ENCODE peak calls at places on chromosomes 3 and 15, in seven cellular contexts. N, W, L, Y, J, P and F are unnamed samples.
A peak's percentile ranks its signal among the peaks of the same experiment; 100 is the strongest.

GRCh38 chr3:19931180-19931692 is 2.8 kb downstream of the EFHB start:
- DNase-seq in W (peak; percentile 29), P (no peak), Y (no peak), N (no peak), L (no peak), J (no peak), F (no peak)

GRCh38 chr3:98343647-98344507 is 9.8 kb upstream of the OR5K4 start:
- DNase-seq in L (peak; percentile 60), W (peak; percentile 55), N (no peak), J (no peak), Y (peak; percentile 35), P (no peak), F (peak; percentile 17)

GRCh38 chr3:29649815-29650547 is 369.1 kb downstream of the RBMS3 start:
- DNase-seq in Y (peak; percentile 55), J (no peak), W (no peak), L (no peak), N (no peak), P (no peak), F (no peak)

GRCh38 chr3:81395739-81396138 is 365.7 kb downstream of the GBE1 start:
- DNase-seq in Y (no peak), P (no peak), W (no peak), L (no peak), N (no peak), J (no peak), F (no peak)

GRCh38 chr3:42831321-42831713 is 22.1 kb downstream of the ACKR2 start:
- DNase-seq in P (peak; percentile 76), J (peak; percentile 74), Y (peak; percentile 54), N (no peak), W (peak; percentile 56), L (peak; percentile 74), F (peak; percentile 24)

GRCh38 chr3:194129581-194130133 is 6.3 kb upstream of the HES1 start:
- DNase-seq in W (no peak), P (no peak), N (no peak), J (no peak), Y (peak; percentile 84), L (no peak), F (no peak)

GRCh38 chr15:58539548-58539947 is 107.8 kb downstream of the LIPC start:
- DNase-seq in Y (no peak), L (no peak), W (no peak), J (no peak), P (peak; percentile 34), N (no peak), F (no peak)

GRCh38 chr3:73674280-73674679 is 49.5 kb upstream of the PDZRN3 start:
- DNase-seq in L (no peak), Y (no peak), W (no peak), P (no peak), N (no peak), J (no peak), F (no peak)

GRCh38 chr3:142709207-142709606 is 14.6 kb upstream of the TRPC1 start:
- DNase-seq in W (no peak), J (no peak), Y (no peak), L (no peak), P (no peak), N (no peak), F (no peak)

GRCh38 chr3:21839592-21839991 is 88.6 kb upstream of the ZNF385D start:
- DNase-seq in W (peak; percentile 42), L (peak; percentile 0), Y (peak; percentile 55), J (no peak), N (peak; percentile 92), P (no peak), F (peak; percentile 41)

GRCh38 chr15:31801152-31801551 is 229.2 kb upstream of the CHRNA7 start:
- DNase-seq in W (no peak), J (peak; percentile 75), L (no peak), P (no peak), N (no peak), Y (no peak), F (no peak)

GRCh38 chr3:9883676-9884554 is 3.9 kb upstream of the CIDEC start:
- DNase-seq in P (no peak), J (no peak), Y (peak; percentile 84), N (peak; percentile 37), L (no peak), W (no peak), F (no peak)
- H3K4me3 ChIP-seq in P (no peak overlapping the region), J (no peak overlapping the region), Y (no peak overlapping the region), N (no peak overlapping the region), L (no peak overlapping the region), W (no peak overlapping the region), F (no peak overlapping the region)

GRCh38 chr3:102745881-102746280 is 311.1 kb downstream of the ZPLD1 start:
- DNase-seq in Y (no peak), N (no peak), W (no peak), P (no peak), L (no peak), J (no peak), F (no peak)
- TF ChIP-seq CTCF in Y (no peak), N (peak; percentile 19), W (no peak), P (no peak), L (peak; percentile 37), J (peak; percentile 22), F (no peak)

GRCh38 chr15:88645171-88646087 is 6.6 kb downstream of the ISG20 start:
- DNase-seq in P (no peak), N (no peak), J (no peak), L (peak; percentile 76), Y (no peak), W (no peak), F (no peak)

GRCh38 chr15:88637841-88638625 is 783 bp upstream of the ISG20 start:
- DNase-seq in Y (no peak), W (no peak), L (peak; percentile 35), N (no peak), J (no peak), P (no peak), F (no peak)

GRCh38 chr15:88644741-88645140 is 5.9 kb downstream of the ISG20 start:
- DNase-seq in N (no peak), Y (no peak), P (no peak), W (no peak), J (no peak), L (peak; percentile 40), F (no peak)

GRCh38 chr15:88638626-88639372 is at the start of gene ISG20:
- DNase-seq in Y (peak; percentile 99), N (peak; percentile 87), L (peak; percentile 97), J (peak; percentile 92), W (peak; percentile 99), P (peak; percentile 97), F (peak; percentile 85)

GRCh38 chr15:88641959-88642452 is 3.2 kb downstream of the ISG20 start:
- DNase-seq in W (no peak), J (no peak), N (no peak), L (peak; percentile 57), Y (no peak), P (no peak), F (no peak)
- H3K4me3 ChIP-seq in W (no peak overlapping the region), J (no peak overlapping the region), N (no peak overlapping the region), L (peak overlapping the region; percentile 81), Y (no peak overlapping the region), P (no peak overlapping the region), F (no peak overlapping the region)

GRCh38 chr3:27484002-27484844 is at the start of gene SLC4A7:
- DNase-seq in L (peak; percentile 96), J (peak; percentile 99), P (peak; percentile 99), N (peak; percentile 81), Y (peak; percentile 96), W (peak; percentile 96), F (peak; percentile 75)
- TF ChIP-seq CTCF in L (no peak), J (peak; percentile 11), P (no peak), N (no peak), Y (no peak), W (no peak), F (no peak)

GRCh38 chr3:61565569-61565968 is 4.2 kb downstream of the PTPRG start:
- DNase-seq in J (no peak), Y (no peak), P (no peak), W (no peak), N (no peak), L (no peak), F (no peak)

GRCh38 chr3:61564405-61565059 is 3.2 kb downstream of the PTPRG start:
- DNase-seq in L (no peak), Y (peak; percentile 76), J (peak; percentile 91), W (no peak), P (peak; percentile 90), N (no peak), F (peak; percentile 20)

GRCh38 chr3:61562810-61563613 is 1.6 kb downstream of the PTPRG start:
- DNase-seq in J (peak; percentile 65), N (no peak), L (no peak), P (peak; percentile 71), W (peak; percentile 38), Y (no peak), F (no peak)

GRCh38 chr3:61562042-61562809 is 855 bp downstream of the PTPRG start:
- DNase-seq in J (peak; percentile 63), Y (peak; percentile 42), N (no peak), L (no peak), W (peak; percentile 37), P (peak; percentile 63), F (no peak)

DNA sequence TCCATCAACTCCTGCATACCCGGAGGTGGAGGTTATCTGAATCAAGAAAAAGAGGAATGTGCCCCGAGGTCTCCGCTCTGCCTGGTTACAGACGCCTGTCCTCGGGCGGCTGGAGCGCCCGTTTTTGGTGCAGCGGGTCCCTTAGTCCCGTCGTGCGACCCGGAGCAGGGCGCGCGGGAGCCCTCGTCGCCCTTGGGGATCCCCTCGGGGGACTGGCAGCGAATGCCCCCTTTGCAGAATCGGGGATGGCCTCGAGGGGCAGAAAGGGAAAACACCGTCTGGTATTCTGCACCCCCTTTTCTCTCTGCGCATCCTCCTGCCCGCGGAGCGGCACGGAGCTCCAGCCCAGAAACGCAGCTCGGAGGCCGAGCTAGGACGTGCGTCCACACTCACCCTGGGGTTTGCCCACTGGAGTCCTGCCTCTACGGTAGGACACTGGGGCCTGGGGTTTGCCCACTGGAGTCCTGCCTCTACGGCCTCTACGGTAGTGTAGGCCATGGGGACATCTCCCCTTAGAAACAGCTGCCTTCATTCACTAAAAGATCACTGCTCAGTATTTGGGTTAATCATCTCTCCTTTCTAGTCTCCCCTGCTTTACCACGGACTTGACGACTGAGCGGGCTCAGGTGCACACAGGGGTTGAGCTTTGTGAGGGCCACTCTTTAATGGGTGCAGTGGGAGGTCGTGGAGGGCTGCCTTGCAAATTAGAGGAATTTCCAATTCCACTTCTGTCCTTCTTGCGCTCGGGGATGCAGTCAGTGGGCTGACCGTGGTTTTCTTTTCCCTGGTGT is 2.4 kb downstream of the PTPRG start:
- DNase-seq in L (no peak), N (no peak), W (no peak), J (peak; percentile 61), Y (no peak), P (peak; percentile 67), F (no peak)
- H3K4me3 ChIP-seq in L (no peak overlapping the region), N (peak overlapping the region; percentile 83), W (peak overlapping the region; percentile 88), J (peak overlapping the region; percentile 91), Y (peak overlapping the region; percentile 81), P (peak overlapping the region; percentile 63), F (peak overlapping the region; percentile 91)

GRCh38 chr3:146577662-146578061 is 27.5 kb downstream of the PLSCR5 start:
- DNase-seq in P (no peak), J (no peak), Y (peak; percentile 71), W (peak; percentile 40), L (peak; percentile 34), N (peak; percentile 41), F (no peak)
- TF ChIP-seq CTCF in P (peak; percentile 52), J (peak; percentile 61), Y (peak; percentile 36), W (peak; percentile 27), L (peak; percentile 69), N (peak; percentile 40), F (no peak)

DNA sequence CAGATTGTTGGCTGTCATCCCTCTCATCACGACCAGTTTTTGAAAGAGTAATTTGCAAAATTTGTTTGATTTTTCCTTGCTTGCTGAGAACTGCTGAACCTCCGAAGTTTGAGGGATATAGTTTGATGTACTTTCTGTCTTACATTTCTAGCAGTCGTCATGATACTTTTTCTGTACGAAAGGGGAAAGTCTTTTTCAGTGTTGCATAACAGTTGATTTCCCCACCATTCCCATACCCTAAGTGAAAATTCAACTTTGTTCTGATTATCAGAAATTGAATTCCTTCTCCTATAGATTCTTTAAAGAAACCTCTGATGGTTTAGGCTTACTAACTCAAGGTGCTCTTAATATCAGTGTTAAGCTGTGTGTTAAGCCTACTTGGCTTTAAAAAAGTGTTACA is 1.6 kb downstream of the PDE8A start:
- DNase-seq in W (no peak), J (no peak), L (no peak), P (no peak), Y (no peak), N (no peak), F (no peak)
- H3K4me3 ChIP-seq in W (no peak overlapping the region), J (peak overlapping the region; percentile 93), L (peak overlapping the region; percentile 73), P (peak overlapping the region; percentile 95), Y (peak overlapping the region; percentile 90), N (peak overlapping the region; percentile 59), F (peak overlapping the region; percentile 70)